ENCODE peak calls at places on chromosomes 5 and 9, in four cellular contexts. One of them, this sample, is unnamed.

GRCh38 chr9:117403403-117403811 is 11.4 kb downstream of the ASTN2 start:
- DNase-seq in mesothelial cell of epicardium: no peak
- DNase-seq in activated CD4-positive, alpha-beta memory T cell treated with anti-CD3 and anti-CD28 coated beads, Interleukin-2, amount 10 ng/mL, durations not matched to agents 7 days and 5 days: no peak
- DNase-seq in hypothalamus: peak; percentile 79
- DNase-seq in this sample: no peak

GRCh38 chr5:148005788-148006520 is 57.8 kb upstream of the SPINK5 start:
- DNase-seq in hypothalamus: no peak
- DNase-seq in mesothelial cell of epicardium: no peak
- DNase-seq in activated CD4-positive, alpha-beta memory T cell treated with anti-CD3 and anti-CD28 coated beads, Interleukin-2, amount 10 ng/mL, durations not matched to agents 7 days and 5 days: no peak
- DNase-seq in this sample: no peak

GRCh38 chr9:69028754-69029153 is 6.8 kb upstream of the FXN start:
- DNase-seq in hypothalamus: no peak
- DNase-seq in activated CD4-positive, alpha-beta memory T cell treated with anti-CD3 and anti-CD28 coated beads, Interleukin-2, amount 10 ng/mL, durations not matched to agents 7 days and 5 days: peak; percentile 73
- DNase-seq in mesothelial cell of epicardium: no peak
- DNase-seq in this sample: no peak

GRCh38 chr5:371811-372555 is 50.5 kb downstream of the AHRR start:
- DNase-seq in hypothalamus: no peak
- DNase-seq in mesothelial cell of epicardium: peak; percentile 40
- DNase-seq in activated CD4-positive, alpha-beta memory T cell treated with anti-CD3 and anti-CD28 coated beads, Interleukin-2, amount 10 ng/mL, durations not matched to agents 7 days and 5 days: peak; percentile 26
- DNase-seq in this sample: peak; percentile 65

GRCh38 chr5:154316223-154316967 is 125.9 kb downstream of the GALNT10 start:
- DNase-seq in activated CD4-positive, alpha-beta memory T cell treated with anti-CD3 and anti-CD28 coated beads, Interleukin-2, amount 10 ng/mL, durations not matched to agents 7 days and 5 days: no peak
- DNase-seq in mesothelial cell of epicardium: no peak
- DNase-seq in hypothalamus: no peak
- DNase-seq in this sample: no peak

GRCh38 chr5:132674671-132675506 is 1.1 kb downstream of the IL4 start:
- DNase-seq in mesothelial cell of epicardium: no peak
- DNase-seq in activated CD4-positive, alpha-beta memory T cell treated with anti-CD3 and anti-CD28 coated beads, Interleukin-2, amount 10 ng/mL, durations not matched to agents 7 days and 5 days: peak; percentile 40
- DNase-seq in hypothalamus: no peak
- DNase-seq in this sample: no peak

GRCh38 chr9:109816490-109816889 is 36.5 kb downstream of the PALM2AKAP2 start:
- DNase-seq in mesothelial cell of epicardium: no peak
- DNase-seq in hypothalamus: no peak
- DNase-seq in activated CD4-positive, alpha-beta memory T cell treated with anti-CD3 and anti-CD28 coated beads, Interleukin-2, amount 10 ng/mL, durations not matched to agents 7 days and 5 days: no peak
- DNase-seq in this sample: no peak

GRCh38 chr5:28265877-28266276 is 1227.5 kb upstream of the CDH9 start:
- DNase-seq in hypothalamus: no peak
- DNase-seq in activated CD4-positive, alpha-beta memory T cell treated with anti-CD3 and anti-CD28 coated beads, Interleukin-2, amount 10 ng/mL, durations not matched to agents 7 days and 5 days: no peak
- DNase-seq in mesothelial cell of epicardium: no peak
- DNase-seq in this sample: no peak

GRCh38 chr9:86187121-86187520 is 72.3 kb downstream of the C9orf153 start:
- DNase-seq in activated CD4-positive, alpha-beta memory T cell treated with anti-CD3 and anti-CD28 coated beads, Interleukin-2, amount 10 ng/mL, durations not matched to agents 7 days and 5 days: no peak
- DNase-seq in mesothelial cell of epicardium: no peak
- DNase-seq in hypothalamus: no peak
- DNase-seq in this sample: no peak

GRCh38 chr5:62005551-62005950 is 300.5 kb upstream of the KIF2A start:
- DNase-seq in mesothelial cell of epicardium: no peak
- DNase-seq in activated CD4-positive, alpha-beta memory T cell treated with anti-CD3 and anti-CD28 coated beads, Interleukin-2, amount 10 ng/mL, durations not matched to agents 7 days and 5 days: no peak
- DNase-seq in hypothalamus: no peak
- DNase-seq in this sample: no peak

GRCh38 chr9:95752129-95752731 is 123.3 kb upstream of the ERCC6L2 start:
- DNase-seq in activated CD4-positive, alpha-beta memory T cell treated with anti-CD3 and anti-CD28 coated beads, Interleukin-2, amount 10 ng/mL, durations not matched to agents 7 days and 5 days: no peak
- DNase-seq in hypothalamus: no peak
- DNase-seq in mesothelial cell of epicardium: no peak
- DNase-seq in this sample: no peak

GRCh38 chr5:96922452-96923244 is 13.2 kb upstream of the LNPEP start:
- DNase-seq in mesothelial cell of epicardium: no peak
- DNase-seq in activated CD4-positive, alpha-beta memory T cell treated with anti-CD3 and anti-CD28 coated beads, Interleukin-2, amount 10 ng/mL, durations not matched to agents 7 days and 5 days: no peak
- DNase-seq in hypothalamus: no peak
- DNase-seq in this sample: no peak

GRCh38 chr5:2206244-2207108 is 323.8 kb upstream of the IRX4 start:
- DNase-seq in hypothalamus: no peak
- DNase-seq in activated CD4-positive, alpha-beta memory T cell treated with anti-CD3 and anti-CD28 coated beads, Interleukin-2, amount 10 ng/mL, durations not matched to agents 7 days and 5 days: no peak
- DNase-seq in mesothelial cell of epicardium: no peak
- DNase-seq in this sample: no peak

GRCh38 chr5:156361451-156362109 is 34.6 kb downstream of the SGCD start:
- DNase-seq in activated CD4-positive, alpha-beta memory T cell treated with anti-CD3 and anti-CD28 coated beads, Interleukin-2, amount 10 ng/mL, durations not matched to agents 7 days and 5 days: no peak
- DNase-seq in hypothalamus: no peak
- DNase-seq in mesothelial cell of epicardium: no peak
- DNase-seq in this sample: no peak

GRCh38 chr9:87878930-87879603 is 3.6 kb upstream of the SPATA31E1 start:
- DNase-seq in hypothalamus: no peak
- DNase-seq in mesothelial cell of epicardium: no peak
- DNase-seq in activated CD4-positive, alpha-beta memory T cell treated with anti-CD3 and anti-CD28 coated beads, Interleukin-2, amount 10 ng/mL, durations not matched to agents 7 days and 5 days: no peak
- DNase-seq in this sample: no peak

GRCh38 chr9:17065062-17065461 is 69.8 kb upstream of the CNTLN start:
- DNase-seq in activated CD4-positive, alpha-beta memory T cell treated with anti-CD3 and anti-CD28 coated beads, Interleukin-2, amount 10 ng/mL, durations not matched to agents 7 days and 5 days: no peak
- DNase-seq in hypothalamus: no peak
- DNase-seq in mesothelial cell of epicardium: no peak
- DNase-seq in this sample: no peak

GRCh38 chr5:138936-139335 is 47.0 kb downstream of the PLEKHG4B start:
- DNase-seq in hypothalamus: no peak
- DNase-seq in activated CD4-positive, alpha-beta memory T cell treated with anti-CD3 and anti-CD28 coated beads, Interleukin-2, amount 10 ng/mL, durations not matched to agents 7 days and 5 days: no peak
- DNase-seq in mesothelial cell of epicardium: no peak
- DNase-seq in this sample: no peak

GRCh38 chr5:163506726-163507125 is 1.3 kb downstream of the MAT2B start:
- DNase-seq in activated CD4-positive, alpha-beta memory T cell treated with anti-CD3 and anti-CD28 coated beads, Interleukin-2, amount 10 ng/mL, durations not matched to agents 7 days and 5 days: no peak
- DNase-seq in mesothelial cell of epicardium: no peak
- DNase-seq in hypothalamus: no peak
- DNase-seq in this sample: no peak

GRCh38 chr5:997001-997474 is 11.6 kb upstream of the NKD2 start:
- DNase-seq in hypothalamus: no peak
- DNase-seq in mesothelial cell of epicardium: no peak
- DNase-seq in activated CD4-positive, alpha-beta memory T cell treated with anti-CD3 and anti-CD28 coated beads, Interleukin-2, amount 10 ng/mL, durations not matched to agents 7 days and 5 days: peak; percentile 60
- DNase-seq in this sample: peak; percentile 57

GRCh38 chr5:176810084-176810597 is at the start of gene UNC5A:
- DNase-seq in mesothelial cell of epicardium: peak; percentile 82
- DNase-seq in hypothalamus: no peak
- DNase-seq in activated CD4-positive, alpha-beta memory T cell treated with anti-CD3 and anti-CD28 coated beads, Interleukin-2, amount 10 ng/mL, durations not matched to agents 7 days and 5 days: peak; percentile 51
- DNase-seq in this sample: no peak

GRCh38 chr5:119267958-119268386 is 87.8 kb upstream of the TNFAIP8 start:
- DNase-seq in mesothelial cell of epicardium: peak; percentile 79
- DNase-seq in hypothalamus: peak; percentile 87
- DNase-seq in activated CD4-positive, alpha-beta memory T cell treated with anti-CD3 and anti-CD28 coated beads, Interleukin-2, amount 10 ng/mL, durations not matched to agents 7 days and 5 days: peak; percentile 86
- DNase-seq in this sample: peak; percentile 81

GRCh38 chr9:130010151-130010988 is 32.6 kb downstream of the FNBP1 start:
- DNase-seq in mesothelial cell of epicardium: no peak
- DNase-seq in hypothalamus: no peak
- DNase-seq in activated CD4-positive, alpha-beta memory T cell treated with anti-CD3 and anti-CD28 coated beads, Interleukin-2, amount 10 ng/mL, durations not matched to agents 7 days and 5 days: no peak
- DNase-seq in this sample: no peak

GRCh38 chr5:150516011-150516410 is 8.1 kb downstream of the NDST1 start:
- DNase-seq in mesothelial cell of epicardium: no peak
- DNase-seq in hypothalamus: no peak
- DNase-seq in activated CD4-positive, alpha-beta memory T cell treated with anti-CD3 and anti-CD28 coated beads, Interleukin-2, amount 10 ng/mL, durations not matched to agents 7 days and 5 days: no peak
- DNase-seq in this sample: no peak

GRCh38 chr9:14349141-14349817 is 35.3 kb upstream of the NFIB start:
- DNase-seq in activated CD4-positive, alpha-beta memory T cell treated with anti-CD3 and anti-CD28 coated beads, Interleukin-2, amount 10 ng/mL, durations not matched to agents 7 days and 5 days: no peak
- DNase-seq in hypothalamus: no peak
- DNase-seq in mesothelial cell of epicardium: no peak
- DNase-seq in this sample: no peak

GRCh38 chr9:81827616-81828296 is 100.5 kb upstream of the SPATA31D4 start:
- DNase-seq in mesothelial cell of epicardium: no peak
- DNase-seq in activated CD4-positive, alpha-beta memory T cell treated with anti-CD3 and anti-CD28 coated beads, Interleukin-2, amount 10 ng/mL, durations not matched to agents 7 days and 5 days: no peak
- DNase-seq in hypothalamus: no peak
- DNase-seq in this sample: no peak

GRCh38 chr5:32172908-32173393 is 1.2 kb downstream of the GOLPH3 start:
- DNase-seq in mesothelial cell of epicardium: no peak
- DNase-seq in activated CD4-positive, alpha-beta memory T cell treated with anti-CD3 and anti-CD28 coated beads, Interleukin-2, amount 10 ng/mL, durations not matched to agents 7 days and 5 days: no peak
- DNase-seq in hypothalamus: no peak
- DNase-seq in this sample: no peak

GRCh38 chr5:17203329-17204132 is 13.9 kb upstream of the BASP1 start:
- DNase-seq in mesothelial cell of epicardium: no peak
- DNase-seq in activated CD4-positive, alpha-beta memory T cell treated with anti-CD3 and anti-CD28 coated beads, Interleukin-2, amount 10 ng/mL, durations not matched to agents 7 days and 5 days: no peak
- DNase-seq in hypothalamus: peak; percentile 14
- DNase-seq in this sample: no peak

GRCh38 chr9:117411547-117411946 is 3.3 kb downstream of the ASTN2 start:
- DNase-seq in activated CD4-positive, alpha-beta memory T cell treated with anti-CD3 and anti-CD28 coated beads, Interleukin-2, amount 10 ng/mL, durations not matched to agents 7 days and 5 days: no peak
- DNase-seq in hypothalamus: peak; percentile 72
- DNase-seq in mesothelial cell of epicardium: peak; percentile 53
- DNase-seq in this sample: no peak

GRCh38 chr5:66553368-66553912 is 42.8 kb upstream of the MAST4 start:
- DNase-seq in mesothelial cell of epicardium: no peak
- DNase-seq in hypothalamus: no peak
- DNase-seq in activated CD4-positive, alpha-beta memory T cell treated with anti-CD3 and anti-CD28 coated beads, Interleukin-2, amount 10 ng/mL, durations not matched to agents 7 days and 5 days: no peak
- DNase-seq in this sample: no peak

GRCh38 chr5:75368391-75368790 is 31.4 kb downstream of the HMGCR start:
- DNase-seq in mesothelial cell of epicardium: no peak
- DNase-seq in activated CD4-positive, alpha-beta memory T cell treated with anti-CD3 and anti-CD28 coated beads, Interleukin-2, amount 10 ng/mL, durations not matched to agents 7 days and 5 days: no peak
- DNase-seq in hypothalamus: no peak
- DNase-seq in this sample: no peak

GRCh38 chr9:34452568-34452967 is 5.8 kb downstream of the FAM219A start:
- DNase-seq in hypothalamus: no peak
- DNase-seq in activated CD4-positive, alpha-beta memory T cell treated with anti-CD3 and anti-CD28 coated beads, Interleukin-2, amount 10 ng/mL, durations not matched to agents 7 days and 5 days: no peak
- DNase-seq in mesothelial cell of epicardium: no peak
- DNase-seq in this sample: no peak

This sample was measured in type B pancreatic cell.